ENCODE peak calls at places on chromosomes 2 and 18, in eight cellular contexts. I is aorta; Q is MM.1S; T is NCI-H446 treated with DMSO at 0.1 percent for 48 hours; E is psoas muscle; V is astrocyte of the spinal cord; D is stimulated activated CD4-positive, alpha-beta T cell treated with anti-CD3 and anti-CD28 coated beads, Interleukin-1b, Interleukin-23, amount 100 ng/mL, for 4 hours; H is stimulated activated CD8-positive, alpha-beta memory T cell treated with anti-CD3 and anti-CD28 coated beads, Interleukin-15, amount 100 ng/mL, for 48 hours. J is an unnamed sample.

GRCh38 chr2:161406316-161406715 is 9.8 kb upstream of the TBR1 start:
- DNase-seq in I (no peak), Q (no peak), T (no peak), E (no peak), V (no peak), D (no peak), H (no peak), J (no peak)

GRCh38 chr18:500556-501405 is at the start of gene COLEC12:
- DNase-seq in I (peak), Q (no peak), T (no peak), E (peak), V (peak), D (no peak), H (no peak), J (no peak)

GRCh38 chr18:33761363-33761762 is 183.3 kb downstream of the ASXL3 start:
- DNase-seq in I (no peak), Q (peak), T (peak), E (no peak), V (peak), D (no peak), H (no peak), J (no peak)

GRCh38 chr18:363327-364115 is 95.7 kb upstream of the THOC1 start:
- DNase-seq in I (no peak), Q (no peak), T (no peak), E (no peak), V (peak), D (no peak), H (no peak), J (peak)

GRCh38 chr18:78819926-78820834 is 159.4 kb upstream of the SALL3 start:
- DNase-seq in I (no peak), Q (no peak), T (no peak), E (no peak), V (no peak), D (no peak), H (no peak), J (no peak)

GRCh38 chr2:126802774-126803421 is 95.8 kb upstream of the TEX51 start:
- DNase-seq in I (no peak), Q (no peak), T (no peak), E (no peak), V (no peak), D (no peak), H (no peak), J (no peak)

GRCh38 chr2:26745609-26746327 is 18.3 kb upstream of the SLC35F6 start:
- DNase-seq in I (peak), Q (peak), T (peak), E (peak), V (peak), D (peak), H (peak), J (peak)

GRCh38 chr2:176872406-176872805 is 340.2 kb upstream of the HNRNPA3 start:
- DNase-seq in I (no peak), Q (no peak), T (no peak), E (no peak), V (no peak), D (no peak), H (no peak), J (no peak)

J was measured in HT1080.